ENCODE peak calls at places on chromosomes 5 and 9, in ten cellular contexts. One of them, this sample, is unnamed.

GRCh38 chr5:12985142-12985541 is 959.3 kb downstream of the DNAH5 start:
- DNase-seq in neural progenitor cell: no peak
- DNase-seq in nucleus accumbens: no peak
- DNase-seq in fibroblast of the conjunctiva: no peak
- DNase-seq in OCI-M1: peak; percentile 11
- DNase-seq in H7: no peak
- DNase-seq in skeletal muscle cell: no peak
- DNase-seq in NCI-H774: no peak
- DNase-seq in SK-N-MC: no peak
- DNase-seq in HS-5: no peak
- DNase-seq in this sample: no peak

GRCh38 chr9:21070171-21070571 is 7.6 kb downstream of the IFNB1 start:
- DNase-seq in HS-5: peak; percentile 89
- DNase-seq in fibroblast of the conjunctiva: peak; percentile 90
- DNase-seq in neural progenitor cell: peak; percentile 8
- DNase-seq in NCI-H774: no peak
- DNase-seq in OCI-M1: peak; percentile 74
- DNase-seq in H7: no peak
- DNase-seq in nucleus accumbens: peak; percentile 10
- DNase-seq in skeletal muscle cell: peak; percentile 93
- DNase-seq in SK-N-MC: peak; percentile 60
- DNase-seq in this sample: no peak

GRCh38 chr5:30343707-30344106 is 849.8 kb upstream of the CDH6 start:
- DNase-seq in neural progenitor cell: no peak
- DNase-seq in skeletal muscle cell: no peak
- DNase-seq in HS-5: no peak
- DNase-seq in NCI-H774: peak; percentile 52
- DNase-seq in fibroblast of the conjunctiva: no peak
- DNase-seq in nucleus accumbens: no peak
- DNase-seq in OCI-M1: peak; percentile 75
- DNase-seq in SK-N-MC: peak; percentile 57
- DNase-seq in H7: no peak
- DNase-seq in this sample: no peak

GRCh38 chr5:155402927-155403645 is 389.5 kb downstream of the KIF4B start:
- DNase-seq in HS-5: no peak
- DNase-seq in neural progenitor cell: no peak
- DNase-seq in nucleus accumbens: no peak
- DNase-seq in SK-N-MC: peak; percentile 34
- DNase-seq in OCI-M1: peak; percentile 10
- DNase-seq in skeletal muscle cell: no peak
- DNase-seq in H7: no peak
- DNase-seq in fibroblast of the conjunctiva: no peak
- DNase-seq in NCI-H774: no peak
- DNase-seq in this sample: no peak

GRCh38 chr9:76893395-76893932 is 12.4 kb downstream of the PRUNE2 start:
- DNase-seq in SK-N-MC: no peak
- DNase-seq in neural progenitor cell: no peak
- DNase-seq in fibroblast of the conjunctiva: no peak
- DNase-seq in skeletal muscle cell: no peak
- DNase-seq in OCI-M1: no peak
- DNase-seq in HS-5: no peak
- DNase-seq in NCI-H774: no peak
- DNase-seq in nucleus accumbens: peak; percentile 53
- DNase-seq in H7: no peak
- DNase-seq in this sample: peak; percentile 31

GRCh38 chr9:90815183-90815943 is 13.7 kb downstream of the SYK start:
- DNase-seq in skeletal muscle cell: no peak
- DNase-seq in OCI-M1: peak; percentile 90
- DNase-seq in neural progenitor cell: no peak
- DNase-seq in SK-N-MC: peak; percentile 6
- DNase-seq in nucleus accumbens: no peak
- DNase-seq in NCI-H774: no peak
- DNase-seq in H7: no peak
- DNase-seq in fibroblast of the conjunctiva: no peak
- DNase-seq in HS-5: no peak
- DNase-seq in this sample: no peak

GRCh38 chr5:167763772-167764171 is 527.7 kb upstream of the WWC1 start:
- DNase-seq in H7: no peak
- DNase-seq in HS-5: peak; percentile 95
- DNase-seq in NCI-H774: no peak
- DNase-seq in SK-N-MC: no peak
- DNase-seq in fibroblast of the conjunctiva: no peak
- DNase-seq in OCI-M1: no peak
- DNase-seq in neural progenitor cell: no peak
- DNase-seq in nucleus accumbens: no peak
- DNase-seq in skeletal muscle cell: peak; percentile 61
- DNase-seq in this sample: no peak

GRCh38 chr9:18149457-18150011 is 324.4 kb upstream of the ADAMTSL1 start:
- DNase-seq in nucleus accumbens: no peak
- DNase-seq in H7: no peak
- DNase-seq in OCI-M1: no peak
- DNase-seq in SK-N-MC: no peak
- DNase-seq in fibroblast of the conjunctiva: no peak
- DNase-seq in skeletal muscle cell: no peak
- DNase-seq in neural progenitor cell: no peak
- DNase-seq in NCI-H774: no peak
- DNase-seq in HS-5: no peak
- DNase-seq in this sample: no peak

GRCh38 chr5:154206291-154206690 is 15.8 kb downstream of the GALNT10 start:
- DNase-seq in fibroblast of the conjunctiva: no peak
- DNase-seq in nucleus accumbens: no peak
- DNase-seq in skeletal muscle cell: no peak
- DNase-seq in HS-5: no peak
- DNase-seq in SK-N-MC: no peak
- DNase-seq in OCI-M1: no peak
- DNase-seq in H7: no peak
- DNase-seq in NCI-H774: no peak
- DNase-seq in neural progenitor cell: no peak
- DNase-seq in this sample: no peak

GRCh38 chr5:113321266-113321665 is 113.5 kb downstream of the TSSK1B start:
- DNase-seq in SK-N-MC: no peak
- DNase-seq in OCI-M1: no peak
- DNase-seq in neural progenitor cell: no peak
- DNase-seq in H7: peak; percentile 10
- DNase-seq in nucleus accumbens: no peak
- DNase-seq in NCI-H774: no peak
- DNase-seq in fibroblast of the conjunctiva: no peak
- DNase-seq in HS-5: no peak
- DNase-seq in skeletal muscle cell: no peak
- DNase-seq in this sample: no peak

GRCh38 chr9:108002296-108003056 is 512.9 kb upstream of the KLF4 start:
- DNase-seq in nucleus accumbens: no peak
- DNase-seq in NCI-H774: no peak
- DNase-seq in H7: no peak
- DNase-seq in fibroblast of the conjunctiva: no peak
- DNase-seq in OCI-M1: no peak
- DNase-seq in skeletal muscle cell: peak; percentile 39
- DNase-seq in SK-N-MC: no peak
- DNase-seq in neural progenitor cell: no peak
- DNase-seq in HS-5: no peak
- DNase-seq in this sample: no peak

GRCh38 chr9:99593621-99594020 is 228.1 kb upstream of the NR4A3 start:
- DNase-seq in HS-5: no peak
- DNase-seq in nucleus accumbens: no peak
- DNase-seq in H7: no peak
- DNase-seq in OCI-M1: no peak
- DNase-seq in fibroblast of the conjunctiva: no peak
- DNase-seq in skeletal muscle cell: no peak
- DNase-seq in SK-N-MC: no peak
- DNase-seq in NCI-H774: peak; percentile 77
- DNase-seq in neural progenitor cell: no peak
- DNase-seq in this sample: no peak

GRCh38 chr9:118529210-118529609 is 825.0 kb downstream of the TLR4 start:
- DNase-seq in skeletal muscle cell: peak; percentile 1
- DNase-seq in NCI-H774: no peak
- DNase-seq in fibroblast of the conjunctiva: no peak
- DNase-seq in SK-N-MC: no peak
- DNase-seq in neural progenitor cell: no peak
- DNase-seq in H7: no peak
- DNase-seq in HS-5: no peak
- DNase-seq in nucleus accumbens: no peak
- DNase-seq in OCI-M1: peak; percentile 16
- DNase-seq in this sample: no peak

GRCh38 chr5:167244583-167244982 is 1046.9 kb upstream of the WWC1 start:
- DNase-seq in fibroblast of the conjunctiva: no peak
- DNase-seq in SK-N-MC: no peak
- DNase-seq in neural progenitor cell: peak; percentile 80
- DNase-seq in nucleus accumbens: no peak
- DNase-seq in HS-5: no peak
- DNase-seq in skeletal muscle cell: no peak
- DNase-seq in NCI-H774: peak; percentile 4
- DNase-seq in H7: peak; percentile 37
- DNase-seq in OCI-M1: no peak
- DNase-seq in this sample: peak; percentile 74

GRCh38 chr5:132557425-132557805 is 638 bp downstream of the RAD50 start:
- DNase-seq in SK-N-MC: no peak
- DNase-seq in fibroblast of the conjunctiva: no peak
- DNase-seq in skeletal muscle cell: no peak
- DNase-seq in H7: peak; percentile 55
- DNase-seq in neural progenitor cell: peak; percentile 56
- DNase-seq in OCI-M1: peak; percentile 79
- DNase-seq in HS-5: peak; percentile 10
- DNase-seq in NCI-H774: no peak
- DNase-seq in nucleus accumbens: no peak
- DNase-seq in this sample: no peak

GRCh38 chr5:32138839-32139493 is 35.2 kb downstream of the GOLPH3 start:
- DNase-seq in neural progenitor cell: peak; percentile 5
- DNase-seq in HS-5: no peak
- DNase-seq in NCI-H774: no peak
- DNase-seq in SK-N-MC: peak; percentile 28
- DNase-seq in skeletal muscle cell: peak; percentile 13
- DNase-seq in H7: no peak
- DNase-seq in OCI-M1: no peak
- DNase-seq in fibroblast of the conjunctiva: no peak
- DNase-seq in nucleus accumbens: no peak
- DNase-seq in this sample: no peak

GRCh38 chr9:109411818-109412352 is 86.2 kb downstream of the PTPN3 start:
- DNase-seq in H7: peak; percentile 58
- DNase-seq in NCI-H774: no peak
- DNase-seq in fibroblast of the conjunctiva: peak; percentile 27
- DNase-seq in HS-5: peak; percentile 5
- DNase-seq in skeletal muscle cell: no peak
- DNase-seq in nucleus accumbens: no peak
- DNase-seq in OCI-M1: peak; percentile 68
- DNase-seq in SK-N-MC: peak; percentile 8
- DNase-seq in neural progenitor cell: peak; percentile 65
- DNase-seq in this sample: peak; percentile 27